ENCODE peak calls at places on chromosomes 4 and X, in four cellular contexts. M is neural progenitor cell, V is brain microvascular endothelial cell, Y is colonic mucosa. H is an unnamed sample. For H3K27me3, the result is how much of the 10 kb centered on the place peaks cover.

GRCh38 chr4:187739771-187740170 is 255.8 kb upstream of the ZFP42 start:
- DNase-seq in V (no peak), M (no peak), Y (no peak), H (no peak)

GRCh38 chr4:17103231-17103630 is 204.8 kb upstream of the LDB2 start:
- DNase-seq in V (peak), M (no peak), Y (no peak), H (no peak)

GRCh38 chr4:84530449-84530848 is 31.4 kb upstream of the NKX6-1 start:
- DNase-seq in Y (no peak), M (no peak), V (peak), H (no peak)

GRCh38 chrX:119726900-119727555 is 31.4 kb upstream of the SOWAHD start:
- DNase-seq in V (no peak), M (no peak), Y (no peak), H (no peak)

GRCh38 chr4:114365591-114365990 is 233.0 kb upstream of the UGT8 start:
- DNase-seq in V (no peak), Y (no peak), M (no peak), H (no peak)

GRCh38 chr4:41865306-41865980 is 69.8 kb upstream of the TMEM33 start:
- DNase-seq in M (peak), V (no peak), Y (no peak), H (no peak)

GRCh38 chr4:165651901-165652300 is 221.1 kb upstream of the TLL1 start:
- DNase-seq in Y (no peak), V (no peak), M (no peak), H (no peak)

GRCh38 chr4:42786350-42787070 is 106.0 kb upstream of the GRXCR1 start:
- DNase-seq in M (peak), Y (no peak), V (no peak), H (no peak)

DNA sequence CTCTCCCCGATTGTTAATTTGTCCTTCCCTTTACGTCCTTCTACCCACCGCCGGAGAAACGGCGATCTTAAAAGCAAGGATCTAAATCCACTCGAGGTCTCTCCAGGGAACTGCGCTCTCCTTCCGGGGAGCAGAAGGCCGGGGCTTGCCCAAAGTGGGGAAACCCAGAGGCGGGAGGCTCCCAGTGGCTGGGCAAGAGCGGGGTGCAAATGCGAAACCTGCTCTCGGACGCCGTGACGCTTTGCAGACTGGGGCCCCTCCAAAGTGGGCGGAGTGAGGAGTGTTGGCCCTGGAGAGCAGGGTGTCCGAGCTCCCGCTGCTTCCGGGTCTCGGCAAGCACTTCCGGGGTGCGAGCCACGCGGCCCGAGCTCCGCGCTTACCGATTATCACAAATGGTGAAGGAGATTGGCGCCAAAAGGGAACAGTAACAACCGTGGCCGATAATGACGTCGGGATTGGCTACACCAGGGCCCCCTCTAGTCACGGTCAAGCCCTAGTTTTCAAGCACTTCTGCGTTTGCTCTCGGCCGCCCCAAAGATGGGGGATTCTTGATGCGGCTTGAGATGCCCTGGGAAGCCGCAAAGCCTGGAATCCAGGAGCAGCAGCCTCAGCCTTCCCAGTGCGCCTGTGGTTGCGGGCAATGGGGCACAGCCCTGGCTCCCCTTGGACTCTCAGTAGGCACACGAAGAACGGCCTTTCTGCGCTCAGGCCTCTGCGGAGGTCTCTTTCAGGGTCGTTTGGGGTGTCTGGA is 29.0 kb downstream of the HAND2 start:
- DNase-seq in V (no peak), M (no peak), Y (no peak), H (no peak)
- H3K27me3 ChIP-seq in V (under half), M (half or more), Y (under half), H (under half)

GRCh38 chr4:127809173-127809800 is 27.2 kb downstream of the HSPA4L start:
- DNase-seq in M (peak), Y (no peak), V (no peak), H (no peak)
- TF ChIP-seq CTCF in M (peak), Y (no peak), V (peak), H (no peak)

GRCh38 chr4:100361336-100361735 is 156.5 kb downstream of the EMCN start:
- DNase-seq in V (no peak), Y (no peak), M (no peak), H (no peak)
- H3K27me3 ChIP-seq in V (under half), Y (under half), M (under half), H (under half)

GRCh38 chrX:140918398-140919043 is 83.9 kb upstream of the SPANXB1 start:
- DNase-seq in V (peak), Y (no peak), M (peak), H (peak)
- TF ChIP-seq CTCF in V (peak), Y (peak), M (peak), H (peak)

GRCh38 chrX:47499291-47499690 is 16.3 kb upstream of the ZNF41 start:
- DNase-seq in Y (no peak), M (no peak), V (no peak), H (no peak)
- H3K27me3 ChIP-seq in Y (under half), M (under half), V (under half), H (under half)

GRCh38 chr4:23932186-23932585 is 42.3 kb upstream of the PPARGC1A start:
- DNase-seq in M (no peak), Y (no peak), V (no peak), H (no peak)

GRCh38 chr4:23934223-23934622 is 44.4 kb upstream of the PPARGC1A start:
- DNase-seq in V (no peak), Y (no peak), M (peak), H (no peak)

GRCh38 chr4:23931489-23931830 is 41.6 kb upstream of the PPARGC1A start:
- DNase-seq in V (no peak), M (no peak), Y (no peak), H (no peak)

GRCh38 chr4:23934915-23935314 is 45.1 kb upstream of the PPARGC1A start:
- DNase-seq in V (peak), Y (peak), M (no peak), H (no peak)

GRCh38 chr4:23932935-23933334 is 43.1 kb upstream of the PPARGC1A start:
- DNase-seq in M (peak), Y (no peak), V (no peak), H (no peak)
- TF ChIP-seq CTCF in M (peak), Y (no peak), V (peak), H (no peak)

DNA sequence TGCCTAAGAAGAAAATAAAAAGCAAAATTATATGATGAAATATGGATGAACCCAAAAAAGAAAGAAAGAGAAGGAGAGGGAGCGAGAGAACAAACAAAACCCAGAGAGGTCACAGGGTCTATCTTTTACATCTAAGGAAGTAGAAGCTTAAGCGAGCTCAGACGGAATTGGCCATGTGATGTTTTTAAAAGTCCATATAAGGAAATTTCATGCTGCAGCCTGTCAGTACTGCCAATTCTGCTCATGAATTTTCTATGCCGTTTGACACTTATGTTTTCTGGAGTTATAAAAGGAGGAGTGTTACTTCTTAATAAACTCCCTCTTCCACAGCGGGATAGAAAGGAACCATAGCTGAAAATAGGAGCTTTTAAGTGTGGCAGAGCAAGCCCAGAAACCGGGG is 32.9 kb upstream of the DCX start:
- DNase-seq in V (no peak), M (no peak), Y (no peak), H (no peak)
- H3K27me3 ChIP-seq in V (under half), M (under half), Y (under half), H (under half)

DNA sequence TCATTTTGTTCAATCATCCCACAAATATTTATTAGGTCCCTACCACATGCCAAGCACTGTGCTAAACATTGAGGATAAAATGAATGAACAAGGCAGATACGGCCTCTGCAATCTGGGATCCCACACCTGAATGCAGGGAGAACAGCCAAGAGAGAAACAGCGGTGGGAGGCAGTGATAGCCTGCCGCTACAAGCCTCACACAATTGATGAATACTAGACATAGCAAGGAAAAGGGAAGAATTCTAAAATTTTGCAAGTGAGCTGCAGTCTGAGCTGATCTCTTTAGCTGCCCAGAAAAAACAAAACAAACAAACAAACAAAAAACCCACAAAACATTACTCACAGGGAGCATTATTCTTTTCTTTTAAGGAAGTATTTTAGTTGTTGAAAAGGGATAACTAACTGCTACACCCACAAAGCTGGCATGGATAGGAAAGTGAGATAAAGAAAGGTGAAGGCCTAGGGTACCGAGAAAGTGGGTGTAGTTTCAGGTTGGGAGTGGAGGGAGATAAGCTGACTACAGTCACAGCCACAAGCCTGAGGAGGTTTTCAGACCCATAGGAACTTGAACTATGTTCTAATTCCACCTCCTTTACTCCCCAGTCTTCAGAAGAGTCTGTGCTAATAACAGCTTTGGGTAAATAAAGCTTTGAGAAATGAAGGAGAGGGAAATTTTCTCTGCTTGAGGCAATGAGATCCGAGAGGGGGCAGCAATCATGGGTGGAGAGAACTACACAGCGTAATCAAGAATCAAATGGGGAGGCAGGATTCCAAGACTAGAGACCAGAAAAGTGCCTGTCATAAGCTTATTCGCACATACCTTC is 85.4 kb downstream of the SH3RF1 start:
- DNase-seq in Y (no peak), M (no peak), V (no peak), H (no peak)
- TF ChIP-seq CTCF in Y (no peak), M (peak), V (peak), H (no peak)

GRCh38 chr4:142463195-142463594 is 382.9 kb downstream of the INPP4B start:
- DNase-seq in M (no peak), Y (no peak), V (no peak), H (no peak)

DNA sequence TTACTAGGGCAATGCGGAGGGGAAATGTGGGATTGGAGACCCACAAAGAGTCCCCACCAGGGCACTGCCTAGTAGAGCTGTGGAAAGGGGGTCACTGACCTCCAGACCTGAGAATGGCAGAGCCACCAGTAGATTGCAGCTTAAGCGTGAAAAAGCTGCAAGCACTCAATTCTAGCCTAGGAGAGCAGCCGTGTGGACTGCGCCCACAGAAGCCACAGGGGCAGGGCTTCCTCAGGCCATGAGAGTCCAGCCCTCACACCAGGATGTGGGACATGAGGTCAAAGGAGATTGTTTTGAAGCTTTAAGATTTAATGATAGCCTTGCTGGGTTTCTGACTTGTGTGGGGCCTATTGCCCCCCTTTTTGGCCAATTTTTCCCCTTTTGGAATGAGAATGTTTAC is 379.0 kb downstream of the INPP4B start:
- DNase-seq in Y (no peak), V (no peak), M (no peak), H (no peak)
- H3K27me3 ChIP-seq in Y (under half), V (under half), M (under half), H (under half)

H was measured in pancreas.